ENCODE peak calls at places on chromosomes 12 and 14, in eight cellular contexts. Y is activated CD4-positive, alpha-beta T cell treated with anti-CD3 and anti-CD28 coated beads, Interleukin-2, amount 50 U/mL, for 24 hours; X is stomach; H is neural progenitor cell; M is aorta; R is occipital lobe; S is CD4-positive, alpha-beta T cell; C is NCI-H460. L is an unnamed sample.

GRCh38 chr12:113582521-113583218 is 111.0 kb upstream of the LHX5 start:
- DNase-seq in Y (no peak), X (no peak), H (no peak), M (no peak), R (no peak), S (no peak), C (no peak), L (no peak)

GRCh38 chr12:1594045-1594294 is 411 bp downstream of the FBXL14 start:
- DNase-seq in Y (no peak), X (peak), H (peak), M (peak), R (no peak), S (peak), C (peak), L (peak)

GRCh38 chr12:6460751-6461371 is 9.0 kb downstream of the TAPBPL start:
- DNase-seq in Y (no peak), X (no peak), H (no peak), M (no peak), R (no peak), S (no peak), C (no peak), L (no peak)

GRCh38 chr12:55743967-55744931 is 1.3 kb downstream of the GDF11 start:
- DNase-seq in Y (no peak), X (no peak), H (peak), M (no peak), R (no peak), S (no peak), C (no peak), L (peak)

GRCh38 chr12:125412506-125412905 is 347.3 kb downstream of the AACS start:
- DNase-seq in Y (no peak), X (no peak), H (no peak), M (no peak), R (peak), S (no peak), C (no peak), L (no peak)

GRCh38 chr14:92409069-92409468 is 86.1 kb downstream of the SLC24A4 start:
- DNase-seq in Y (no peak), X (no peak), H (no peak), M (no peak), R (no peak), S (no peak), C (no peak), L (no peak)

GRCh38 chr14:102775855-102776760 is 1.1 kb upstream of the TRAF3 start:
- DNase-seq in Y (no peak), X (peak), H (no peak), M (peak), R (no peak), S (no peak), C (no peak), L (no peak)

GRCh38 chr14:23431486-23431885 is 4.0 kb downstream of the MYH7 start:
- DNase-seq in Y (no peak), X (no peak), H (no peak), M (no peak), R (no peak), S (no peak), C (no peak), L (no peak)

GRCh38 chr14:65850429-65851145 is 438.1 kb downstream of the FUT8 start:
- DNase-seq in Y (no peak), X (no peak), H (no peak), M (no peak), R (peak), S (peak), C (no peak), L (no peak)

GRCh38 chr12:31324845-31325523 is 966 bp downstream of the SINHCAF start:
- DNase-seq in Y (peak), X (peak), H (peak), M (peak), R (peak), S (peak), C (no peak), L (peak)

GRCh38 chr12:116508145-116509121 is 50.7 kb upstream of the MAP1LC3B2 start:
- DNase-seq in Y (no peak), X (no peak), H (peak), M (peak), R (no peak), S (no peak), C (no peak), L (peak)

GRCh38 chr14:91252901-91253794 is 8.6 kb upstream of the GPR68 start:
- DNase-seq in Y (no peak), X (peak), H (peak), M (no peak), R (no peak), S (peak), C (peak), L (peak)

GRCh38 chr12:202081-202731 is 11.8 kb downstream of the SLC6A12 start:
- DNase-seq in Y (no peak), X (no peak), H (peak), M (no peak), R (no peak), S (no peak), C (no peak), L (no peak)

GRCh38 chr12:81329088-81329487 is 251.2 kb downstream of the ACSS3 start:
- DNase-seq in Y (no peak), X (no peak), H (peak), M (no peak), R (no peak), S (no peak), C (peak), L (peak)

GRCh38 chr12:78209851-78210493 is 379.3 kb downstream of the NAV3 start:
- DNase-seq in Y (no peak), X (no peak), H (no peak), M (peak), R (peak), S (no peak), C (no peak), L (peak)

GRCh38 chr12:78787576-78787975 is 77.0 kb upstream of the SYT1 start:
- DNase-seq in Y (no peak), X (no peak), H (no peak), M (no peak), R (no peak), S (no peak), C (no peak), L (no peak)

GRCh38 chr12:25992026-25992782 is 33.7 kb downstream of the RASSF8 start:
- DNase-seq in Y (no peak), X (no peak), H (no peak), M (no peak), R (no peak), S (no peak), C (no peak), L (no peak)

GRCh38 chr12:110199360-110200123 is 75.4 kb downstream of the IFT81 start:
- DNase-seq in Y (no peak), X (no peak), H (no peak), M (no peak), R (no peak), S (no peak), C (no peak), L (no peak)

GRCh38 chr12:68530965-68531364 is 79.7 kb upstream of the RAP1B start:
- DNase-seq in Y (no peak), X (no peak), H (no peak), M (peak), R (no peak), S (no peak), C (no peak), L (no peak)

GRCh38 chr12:67650127-67650495 is 1.6 kb downstream of the DYRK2 start:
- DNase-seq in Y (no peak), X (no peak), H (peak), M (peak), R (no peak), S (no peak), C (no peak), L (peak)